ENCODE peak calls at places on chromosomes 13 and 19, in seven cellular contexts. J is heart left ventricle, P is esophagus muscularis mucosa, H is uterus, N is GM12878, E is body of pancreas, I is ovary. C is an unnamed sample. For H3K36me3, the result is how much of the 10 kb centered on the place peaks cover.

GRCh38 chr13:41960195-41960699 is 662 bp downstream of the VWA8 start:
- DNase-seq in E (peak), H (no peak), P (no peak), N (no peak), I (no peak), J (no peak), C (no peak)

GRCh38 chr13:112900691-112901091 is 68.3 kb upstream of the MCF2L start:
- DNase-seq in P (no peak), I (no peak), H (no peak), J (no peak), E (no peak), N (no peak), C (no peak)

GRCh38 chr13:41533266-41533665 is 75.9 kb downstream of the RGCC start:
- DNase-seq in E (no peak), J (no peak), H (no peak), P (peak), N (no peak), I (no peak), C (no peak)

GRCh38 chr19:16338470-16339360 is 14.1 kb downstream of the KLF2 start:
- DNase-seq in N (peak), I (peak), E (peak), P (no peak), J (no peak), H (no peak), C (no peak)

GRCh38 chr19:17615889-17616685 is 60.6 kb downstream of the COLGALT1 start:
- DNase-seq in J (no peak), H (no peak), P (no peak), I (no peak), N (no peak), E (no peak), C (no peak)

GRCh38 chr19:29843180-29844051 is 31.6 kb downstream of the CCNE1 start:
- DNase-seq in N (no peak), J (peak), H (no peak), P (peak), I (peak), E (peak), C (peak)

GRCh38 chr13:28140433-28141125 is 2.2 kb downstream of the PAN3 start:
- DNase-seq in H (no peak), P (no peak), E (no peak), I (no peak), N (no peak), J (no peak), C (no peak)

GRCh38 chr19:38538386-38538785 is 79.4 kb downstream of the MAP4K1 start:
- DNase-seq in H (no peak), J (no peak), I (no peak), P (no peak), E (peak), N (no peak), C (no peak)

GRCh38 chr19:3404324-3405260 is 38.2 kb downstream of the NFIC start:
- DNase-seq in I (peak), H (peak), E (peak), P (peak), J (peak), N (no peak), C (peak)

GRCh38 chr13:50760751-50761150 is 82.7 kb downstream of the DLEU7 start:
- DNase-seq in I (no peak), H (no peak), P (no peak), E (no peak), J (no peak), N (no peak), C (no peak)

GRCh38 chr13:62357887-62358645 is 942.4 kb upstream of the PCDH20 start:
- DNase-seq in E (peak), H (no peak), P (no peak), N (peak), J (no peak), I (no peak), C (no peak)

GRCh38 chr13:80611310-80611709 is 270.4 kb upstream of the SPRY2 start:
- DNase-seq in E (no peak), H (no peak), J (no peak), N (no peak), P (no peak), I (no peak), C (no peak)

GRCh38 chr19:4523306-4524110 is 5.2 kb upstream of the PLIN4 start:
- DNase-seq in P (no peak), N (no peak), J (peak), I (peak), E (peak), H (no peak), C (peak)

GRCh38 chr19:37975596-37976515 is 68.8 kb downstream of the SIPA1L3 start:
- DNase-seq in H (no peak), P (no peak), E (no peak), N (no peak), J (no peak), I (no peak), C (no peak)

GRCh38 chr19:14118165-14119051 is 846 bp upstream of the PRKACA start:
- DNase-seq in H (peak), J (peak), P (peak), I (peak), N (no peak), E (peak), C (peak)

GRCh38 chr19:13208131-13208963 is 58.1 kb downstream of the IER2 start:
- DNase-seq in N (peak), H (peak), I (peak), E (peak), J (peak), P (no peak), C (peak)

GRCh38 chr13:105948143-105948542 is 587.3 kb downstream of the EFNB2 start:
- DNase-seq in J (no peak), P (no peak), H (no peak), E (no peak), N (no peak), I (no peak), C (no peak)

GRCh38 chr19:15449620-15450527 is at the start of gene WIZ:
- DNase-seq in E (peak), H (peak), I (peak), J (peak), N (no peak), P (peak), C (peak)

GRCh38 chr19:4877753-4878490 is 10.5 kb upstream of the PLIN3 start:
- DNase-seq in E (peak), J (peak), I (no peak), P (no peak), N (no peak), H (no peak), C (no peak)

GRCh38 chr13:104105418-104106355 is 1039.5 kb upstream of the SLC10A2 start:
- DNase-seq in I (no peak), H (no peak), N (no peak), J (no peak), E (peak), P (no peak), C (no peak)

GRCh38 chr19:56124578-56124977 is 3.5 kb upstream of the ZNF787 start:
- DNase-seq in I (no peak), E (no peak), J (no peak), P (no peak), H (no peak), N (no peak), C (no peak)

GRCh38 chr19:3538965-3539742 is at the start of gene TEKTIP1:
- DNase-seq in H (no peak), E (no peak), P (no peak), J (no peak), I (no peak), N (no peak), C (no peak)

GRCh38 chr19:50199254-50199545 is 4.2 kb upstream of the MYH14 start:
- DNase-seq in J (no peak), H (no peak), E (peak), P (no peak), I (peak), N (no peak), C (no peak)

DNA sequence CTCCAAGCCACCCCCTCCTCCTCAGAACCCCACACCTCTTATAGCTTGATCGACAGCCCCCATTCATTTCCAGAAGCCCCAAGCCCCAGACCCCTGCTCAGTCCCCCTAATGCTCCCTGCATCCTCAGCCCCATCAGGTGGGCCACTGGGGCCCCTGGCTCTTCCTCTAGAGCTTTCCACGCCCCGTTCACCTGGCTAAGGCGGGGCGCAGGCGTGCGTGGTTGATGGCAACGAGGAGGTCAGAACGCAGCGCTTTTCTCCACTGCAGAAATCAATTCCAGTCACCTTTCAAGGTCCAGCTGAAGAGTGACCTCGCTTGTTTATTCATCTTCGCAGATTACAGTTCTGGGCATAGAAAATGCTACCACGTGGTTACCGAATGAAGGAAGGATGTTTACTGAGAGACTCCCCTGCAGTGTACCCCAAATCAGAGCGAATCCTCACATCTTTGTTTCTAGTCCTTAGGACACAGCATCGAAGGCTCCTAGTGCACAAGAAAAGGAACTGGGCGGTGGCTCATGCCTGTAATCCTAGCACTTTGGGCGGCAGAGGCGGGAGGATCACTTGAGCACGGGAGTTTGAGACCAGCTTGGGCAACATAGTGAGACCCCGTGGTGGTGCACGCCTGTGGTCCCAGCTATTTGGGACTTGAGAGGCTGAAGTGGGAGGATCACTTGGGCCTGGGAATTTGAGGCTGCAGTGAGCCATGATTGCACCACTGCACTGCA is 798 bp upstream of the PBX4 start:
- DNase-seq in N (no peak), J (no peak), P (no peak), I (no peak), H (no peak), E (no peak), C (no peak)
- TF ChIP-seq POLR2A in N (no peak), J (no peak), P (no peak), I (no peak), H (no peak), E (no peak), C (no peak)

GRCh38 chr19:48997972-48998371 is 4.3 kb downstream of the RUVBL2 start:
- DNase-seq in E (peak), I (no peak), J (no peak), P (no peak), N (no peak), H (no peak), C (no peak)
- H3K36me3 ChIP-seq in E (under half), I (under half), J (under half), P (under half), N (under half), H (under half), C (under half)

GRCh38 chr19:8050274-8051096 is 2.1 kb upstream of the CCL25 start:
- DNase-seq in N (peak), I (peak), E (peak), J (peak), P (peak), H (peak), C (peak)
- TF ChIP-seq POLR2A in N (peak), I (no peak), E (no peak), J (no peak), P (no peak), H (peak), C (no peak)

GRCh38 chr13:77013853-77014542 is 13.0 kb downstream of the FBXL3 start:
- DNase-seq in J (no peak), I (no peak), P (no peak), N (no peak), E (no peak), H (no peak), C (no peak)
- H3K36me3 ChIP-seq in J (half or more), I (under half), P (under half), N (under half), E (under half), H (under half), C (under half)